ENCODE peak calls at places on chromosome 21, in four cellular contexts. K is HEK293T, P is HepG2, T is K562. M is an unnamed sample.

GRCh38 chr21:29146726-29147125 is 16.3 kb downstream of the MAP3K7CL start:
- DNase-seq in K (no peak), P (no peak), T (no peak), M (no peak)

GRCh38 chr21:15301736-15302135 is 236.9 kb upstream of the NRIP1 start:
- DNase-seq in K (no peak), P (peak), T (no peak), M (no peak)

GRCh38 chr21:33961061-33961460 is 45.5 kb upstream of the ATP5PO start:
- DNase-seq in K (no peak), P (no peak), T (no peak), M (no peak)

GRCh38 chr21:36847189-36847588 is 119.3 kb downstream of the HLCS start:
- DNase-seq in K (no peak), P (peak), T (no peak), M (no peak)

GRCh38 chr21:28111151-28111619 is 881.5 kb downstream of the LTN1 start:
- DNase-seq in K (no peak), P (no peak), T (no peak), M (no peak)

GRCh38 chr21:29114765-29115164 is 15.7 kb upstream of the MAP3K7CL start:
- DNase-seq in K (peak), P (no peak), T (no peak), M (no peak)

GRCh38 chr21:36700961-36701911 is 2.3 kb downstream of the SIM2 start:
- DNase-seq in K (peak), P (no peak), T (no peak), M (no peak)

GRCh38 chr21:36698160-36699025 is 522 bp upstream of the SIM2 start:
- DNase-seq in K (no peak), P (no peak), T (no peak), M (no peak)

GRCh38 chr21:36732217-36732616 is 33.3 kb downstream of the SIM2 start:
- DNase-seq in K (no peak), P (no peak), T (peak), M (no peak)

GRCh38 chr21:26140185-26140584 is 30.4 kb downstream of the APP start:
- DNase-seq in K (peak), P (peak), T (peak), M (no peak)
- TF ChIP-seq TARDBP in K (no peak), P (no peak), T (no peak), M (no peak)

GRCh38 chr21:43824250-43824882 is 35.0 kb downstream of the RRP1 start:
- DNase-seq in K (no peak), P (no peak), T (peak), M (no peak)
- TF ChIP-seq TARDBP in K (no peak), P (no peak), T (no peak), M (no peak)

GRCh38 chr21:42225571-42226155 is 6.7 kb downstream of the ABCG1 start:
- DNase-seq in K (no peak), P (no peak), T (no peak), M (no peak)

GRCh38 chr21:42228709-42229220 is 9.8 kb downstream of the ABCG1 start:
- DNase-seq in K (no peak), P (no peak), T (no peak), M (no peak)

GRCh38 chr21:42229676-42230075 is 10.7 kb downstream of the ABCG1 start:
- DNase-seq in K (no peak), P (no peak), T (no peak), M (no peak)

GRCh38 chr21:42230636-42231035 is 11.7 kb downstream of the ABCG1 start:
- DNase-seq in K (no peak), P (no peak), T (no peak), M (no peak)

GRCh38 chr21:42227909-42228708 is 9.2 kb downstream of the ABCG1 start:
- DNase-seq in K (no peak), P (peak), T (peak), M (peak)
- TF ChIP-seq TARDBP in K (no peak), P (no peak), T (no peak), M (no peak)

GRCh38 chr21:46388896-46389295 is 64.9 kb downstream of the PCNT start:
- DNase-seq in K (no peak), P (no peak), T (no peak), M (no peak)
- TF ChIP-seq TARDBP in K (no peak), P (no peak), T (no peak), M (no peak)

GRCh38 chr21:32055305-32055704 is 182.5 kb downstream of the HUNK start:
- DNase-seq in K (no peak), P (no peak), T (no peak), M (no peak)
- TF ChIP-seq TARDBP in K (no peak), P (no peak), T (no peak), M (no peak)

GRCh38 chr21:32590130-32590529 is 4.8 kb upstream of the TCP10L start:
- DNase-seq in K (no peak), P (no peak), T (no peak), M (no peak)

GRCh38 chr21:32593690-32594089 is 8.4 kb upstream of the TCP10L start:
- DNase-seq in K (no peak), P (no peak), T (no peak), M (no peak)

GRCh38 chr21:32597205-32597604 is 11.9 kb upstream of the TCP10L start:
- DNase-seq in K (no peak), P (peak), T (no peak), M (no peak)

GRCh38 chr21:32595431-32595830 is 10.1 kb upstream of the TCP10L start:
- DNase-seq in K (no peak), P (no peak), T (no peak), M (no peak)

DNA sequence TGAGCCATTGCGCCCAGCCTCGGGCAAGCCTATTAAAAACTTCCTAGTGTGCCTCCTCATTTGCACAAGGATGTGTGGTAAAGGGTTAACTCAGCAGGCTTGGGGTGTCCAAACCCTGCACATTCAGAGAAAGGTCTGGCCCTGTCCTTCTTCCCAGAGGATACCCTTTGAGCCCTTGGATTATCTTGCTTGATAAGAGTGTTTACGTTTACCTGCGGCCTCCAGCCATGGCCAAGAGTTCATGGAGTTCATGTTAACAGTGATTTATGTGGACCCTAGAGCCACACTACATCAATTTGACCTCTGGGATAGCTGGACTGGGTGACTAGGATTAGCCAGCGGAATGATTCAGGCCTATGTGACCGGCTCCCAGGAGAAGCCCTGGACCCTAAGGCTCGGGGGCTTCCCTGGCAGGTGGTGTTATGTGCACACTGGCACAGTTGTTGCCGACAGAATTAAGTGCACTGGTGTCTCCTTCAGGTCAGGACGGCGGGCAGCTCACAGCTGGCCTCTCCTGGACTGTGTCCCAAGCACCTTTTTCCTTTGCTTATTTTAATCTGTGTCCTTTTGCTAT is 7.7 kb upstream of the TCP10L start:
- DNase-seq in K (no peak), P (peak), T (no peak), M (no peak)
- TF ChIP-seq TARDBP in K (no peak), P (peak), T (no peak), M (no peak)

DNA sequence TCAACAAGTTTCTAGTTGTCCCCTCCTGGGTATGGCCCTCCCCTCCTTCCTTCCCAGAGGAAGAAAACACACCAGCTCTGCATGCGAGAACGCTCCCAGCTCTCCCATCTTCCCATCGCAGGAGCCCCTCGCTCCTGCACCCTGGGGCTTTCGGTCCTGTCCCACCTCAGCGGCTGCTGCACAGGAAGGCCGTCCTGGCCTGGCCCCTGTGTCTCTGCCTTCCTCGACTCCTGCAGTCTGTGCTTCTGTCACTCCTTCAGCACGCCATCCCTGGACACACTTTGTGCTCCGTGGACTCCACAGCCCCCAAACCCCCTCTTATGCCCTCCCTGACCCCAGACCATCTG is 23.2 kb downstream of the KRTAP10-1 start:
- DNase-seq in K (no peak), P (no peak), T (no peak), M (no peak)
- TF ChIP-seq TARDBP in K (no peak), P (no peak), T (no peak), M (no peak)

DNA sequence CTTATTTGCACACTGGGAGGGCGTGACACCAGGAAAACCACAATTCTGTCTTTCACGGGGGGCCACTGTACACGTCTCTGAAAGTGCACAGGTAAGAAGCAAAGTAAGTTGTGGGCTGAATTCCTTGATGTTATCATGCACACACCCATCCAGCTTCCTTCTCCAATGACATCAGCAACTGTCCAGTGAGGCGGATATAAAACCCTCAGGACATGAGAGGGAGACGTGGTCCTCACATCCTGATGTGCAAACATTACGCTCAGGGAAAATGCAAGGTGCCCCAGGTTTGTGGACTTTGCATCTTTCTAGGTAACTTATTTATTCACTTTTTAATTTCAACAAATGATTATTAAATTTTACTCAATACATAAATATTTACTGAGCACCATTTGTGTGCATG is 3.0 kb downstream of the TFF1 start:
- DNase-seq in K (no peak), P (no peak), T (no peak), M (no peak)
- TF ChIP-seq TARDBP in K (no peak), P (no peak), T (no peak), M (no peak)